ENCODE peak calls at places on chromosomes 16 and 17, in nine cellular contexts. M is esophagus squamous epithelium; A is stimulated activated CD4-positive, alpha-beta T cell treated with anti-CD3 and anti-CD28 coated beads, Interleukin-15, amount 100 ng/mL, for 48 hours; J is activated CD4-positive, alpha-beta T cell treated with anti-CD3 and anti-CD28 coated beads, Interleukin-2, amount 10 ng/mL, durations not matched to agents 7 days and 5 days; C is memory B cell; Q is AML-193; V is mucosa of gallbladder; W is uterus; U is left lung. O is an unnamed sample.

GRCh38 chr17:83189013-83189672 is 109.7 kb downstream of the METRNL start:
- DNase-seq in A (no peak), C (no peak), M (no peak), W (peak), J (no peak), V (peak), U (peak), Q (no peak), O (no peak)

GRCh38 chr16:8571061-8571596 is 19.2 kb downstream of the TMEM114 start:
- DNase-seq in V (no peak), W (no peak), Q (peak), A (no peak), U (no peak), M (no peak), J (no peak), C (no peak), O (peak)

GRCh38 chr17:64428406-64428805 is 20.5 kb upstream of the MILR1 start:
- DNase-seq in M (no peak), Q (no peak), V (no peak), J (no peak), A (no peak), W (no peak), C (no peak), U (no peak), O (no peak)

GRCh38 chr16:53142823-53143568 is 88.2 kb downstream of the CHD9 start:
- DNase-seq in U (no peak), Q (no peak), W (no peak), V (no peak), C (no peak), M (no peak), A (no peak), J (no peak), O (no peak)

GRCh38 chr16:66212426-66212825 is 154.1 kb upstream of the CDH5 start:
- DNase-seq in M (no peak), A (no peak), Q (no peak), J (no peak), U (no peak), C (no peak), W (no peak), V (no peak), O (peak)

GRCh38 chr16:83015871-83016270 is 389.1 kb downstream of the CDH13 start:
- DNase-seq in U (no peak), V (no peak), C (no peak), Q (no peak), J (no peak), A (no peak), M (no peak), W (no peak), O (no peak)

GRCh38 chr17:21545051-21545450 is 147.3 kb upstream of the KCNJ18 start:
- DNase-seq in C (no peak), A (no peak), M (no peak), U (no peak), W (no peak), V (no peak), J (no peak), Q (no peak), O (no peak)

GRCh38 chr17:76544123-76544915 is 4.5 kb downstream of the PRCD start:
- DNase-seq in Q (no peak), M (no peak), J (no peak), V (no peak), A (no peak), C (no peak), W (no peak), U (no peak), O (peak)

GRCh38 chr17:38920374-38921291 is 4.8 kb upstream of the LASP1NB start:
- DNase-seq in A (no peak), W (no peak), C (no peak), J (no peak), V (no peak), U (no peak), Q (no peak), M (no peak), O (no peak)

GRCh38 chr16:845349-845740 is 44.8 kb upstream of the GNG13 start:
- DNase-seq in V (no peak), C (no peak), M (no peak), J (no peak), Q (no peak), U (no peak), A (no peak), W (no peak), O (no peak)

GRCh38 chr16:9820481-9821246 is 361.6 kb downstream of the GRIN2A start:
- DNase-seq in V (no peak), J (no peak), C (no peak), M (no peak), W (no peak), A (no peak), U (no peak), Q (no peak), O (no peak)

GRCh38 chr17:19958023-19958422 is 19.6 kb downstream of the AKAP10 start:
- DNase-seq in J (no peak), M (no peak), U (no peak), W (no peak), V (no peak), Q (no peak), C (no peak), A (no peak), O (no peak)

GRCh38 chr17:83156408-83156807 is 77.0 kb downstream of the METRNL start:
- DNase-seq in J (no peak), Q (no peak), C (no peak), M (no peak), W (no peak), U (no peak), A (no peak), V (no peak), O (no peak)

GRCh38 chr17:4854181-4854681 is 21.1 kb downstream of the MINK1 start:
- DNase-seq in C (no peak), M (no peak), U (no peak), Q (no peak), W (no peak), A (no peak), J (no peak), V (no peak), O (no peak)

GRCh38 chr16:86007524-86007923 is 108.6 kb downstream of the IRF8 start:
- DNase-seq in A (no peak), J (no peak), W (no peak), Q (no peak), U (no peak), V (no peak), M (no peak), C (no peak), O (no peak)

GRCh38 chr17:8091033-8091687 is 3.6 kb upstream of the ALOX12B start:
- DNase-seq in V (no peak), U (no peak), A (no peak), J (no peak), W (no peak), M (no peak), Q (no peak), C (peak), O (no peak)

GRCh38 chr16:57797216-57797525 is 5.1 kb downstream of the KIFC3 start:
- DNase-seq in W (no peak), Q (no peak), A (no peak), V (no peak), C (no peak), M (no peak), J (no peak), U (no peak), O (no peak)

GRCh38 chr17:15910791-15911190 is 34.1 kb upstream of the ADORA2B start:
- DNase-seq in A (no peak), U (no peak), Q (no peak), W (no peak), J (no peak), V (no peak), C (no peak), M (no peak), O (no peak)